ENCODE peak calls at places on chromosome 18, in seven cellular contexts. M is PC-3, A is fibroblast of lung, G is colonic mucosa, T is neural progenitor cell, X is HepG2, D is HCT116. Y is an unnamed sample. For H3K9me3, the result is how much of the 10 kb centered on the place peaks cover.

GRCh38 chr18:616380-616995 is 19.7 kb downstream of the CLUL1 start:
- DNase-seq in M (peak), A (peak), G (no peak), T (peak), X (peak), D (peak), Y (no peak)

GRCh38 chr18:60675801-60676200 is 303.2 kb upstream of the MC4R start:
- DNase-seq in M (peak), A (no peak), G (no peak), T (no peak), X (no peak), D (no peak), Y (no peak)

GRCh38 chr18:623760-624620 is 27.2 kb downstream of the CLUL1 start:
- DNase-seq in M (peak), A (peak), G (peak), T (peak), X (peak), D (peak), Y (peak)

GRCh38 chr18:55405655-55406373 is 182.2 kb downstream of the TCF4 start:
- DNase-seq in M (peak), A (peak), G (peak), T (peak), X (no peak), D (no peak), Y (no peak)

GRCh38 chr18:44586782-44587524 is 93.7 kb upstream of the SETBP1 start:
- DNase-seq in M (no peak), A (no peak), G (no peak), T (no peak), X (no peak), D (no peak), Y (no peak)

GRCh38 chr18:79540161-79540913 is 139.3 kb upstream of the CTDP1 start:
- DNase-seq in M (peak), A (no peak), G (no peak), T (no peak), X (no peak), D (no peak), Y (peak)

GRCh38 chr18:4352746-4353522 is 102.2 kb downstream of the DLGAP1 start:
- DNase-seq in M (no peak), A (no peak), G (no peak), T (peak), X (no peak), D (no peak), Y (peak)

GRCh38 chr18:4544131-4544530 is 89.0 kb upstream of the DLGAP1 start:
- DNase-seq in M (no peak), A (peak), G (no peak), T (no peak), X (no peak), D (no peak), Y (no peak)

GRCh38 chr18:57833441-57834101 is 30.5 kb upstream of the ATP8B1 start:
- DNase-seq in M (peak), A (peak), G (peak), T (peak), X (peak), D (no peak), Y (no peak)

GRCh38 chr18:78733762-78734613 is 245.6 kb upstream of the SALL3 start:
- DNase-seq in M (no peak), A (no peak), G (no peak), T (no peak), X (no peak), D (no peak), Y (peak)

GRCh38 chr18:37536646-37537045 is 29.0 kb downstream of the CELF4 start:
- DNase-seq in M (no peak), A (no peak), G (no peak), T (no peak), X (no peak), D (no peak), Y (no peak)

GRCh38 chr18:46917808-46918600 is 602 bp downstream of the KATNAL2 start:
- DNase-seq in M (peak), A (peak), G (peak), T (peak), X (no peak), D (no peak), Y (peak)

GRCh38 chr18:56246912-56247311 is 391.5 kb downstream of the TXNL1 start:
- DNase-seq in M (no peak), A (no peak), G (no peak), T (no peak), X (no peak), D (no peak), Y (no peak)

GRCh38 chr18:39350916-39351315 is 1785.3 kb upstream of the CELF4 start:
- DNase-seq in M (no peak), A (no peak), G (no peak), T (no peak), X (no peak), D (no peak), Y (no peak)

GRCh38 chr18:6557052-6557451 is 142.3 kb upstream of the L3MBTL4 start:
- DNase-seq in M (no peak), A (no peak), G (no peak), T (peak), X (no peak), D (no peak), Y (peak)

GRCh38 chr18:66564236-66564635 is 39.7 kb downstream of the CDH19 start:
- DNase-seq in M (no peak), A (peak), G (no peak), T (no peak), X (no peak), D (no peak), Y (no peak)

GRCh38 chr18:65751145-65752085 is 603 bp downstream of the CDH7 start:
- DNase-seq in M (no peak), A (peak), G (no peak), T (peak), X (no peak), D (no peak), Y (no peak)

GRCh38 chr18:75438891-75439290 is 11.4 kb upstream of the SMIM21 start:
- DNase-seq in M (no peak), A (peak), G (no peak), T (no peak), X (no peak), D (no peak), Y (no peak)

GRCh38 chr18:79797518-79798345 is at the start of gene KCNG2:
- DNase-seq in M (no peak), A (peak), G (no peak), T (peak), X (no peak), D (no peak), Y (peak)

GRCh38 chr18:21933931-21934765 is 193.6 kb downstream of the MIB1 start:
- DNase-seq in M (no peak), A (no peak), G (no peak), T (peak), X (no peak), D (no peak), Y (peak)

GRCh38 chr18:48326901-48327675 is 82.1 kb downstream of the ZBTB7C start:
- DNase-seq in M (peak), A (peak), G (no peak), T (no peak), X (no peak), D (no peak), Y (no peak)

GRCh38 chr18:47595816-47596501 is 334.5 kb downstream of the SMAD2 start:
- DNase-seq in M (peak), A (no peak), G (peak), T (peak), X (peak), D (peak), Y (peak)

GRCh38 chr18:60445341-60445740 is 72.8 kb upstream of the MC4R start:
- DNase-seq in M (no peak), A (peak), G (no peak), T (no peak), X (no peak), D (no peak), Y (no peak)

GRCh38 chr18:1361931-1362330 is 457.3 kb downstream of the ADCYAP1 start:
- DNase-seq in M (peak), A (no peak), G (no peak), T (no peak), X (no peak), D (no peak), Y (no peak)

GRCh38 chr18:36594621-36595020 is 234.2 kb downstream of the TPGS2 start:
- DNase-seq in M (no peak), A (no peak), G (no peak), T (no peak), X (no peak), D (no peak), Y (peak)

GRCh38 chr18:49094136-49094535 is 143.4 kb upstream of the SMAD7 start:
- DNase-seq in M (no peak), A (peak), G (no peak), T (no peak), X (no peak), D (no peak), Y (no peak)

GRCh38 chr18:41150316-41150715 is 804.7 kb upstream of the PIK3C3 start:
- DNase-seq in M (no peak), A (no peak), G (no peak), T (no peak), X (no peak), D (no peak), Y (no peak)

GRCh38 chr18:12574494-12575185 is 83.3 kb downstream of the SPIRE1 start:
- DNase-seq in M (no peak), A (peak), G (no peak), T (no peak), X (no peak), D (no peak), Y (no peak)

GRCh38 chr18:59055345-59056032 is 84.2 kb upstream of the SEC11C start:
- DNase-seq in M (no peak), A (no peak), G (no peak), T (peak), X (no peak), D (no peak), Y (peak)

GRCh38 chr18:11078491-11078890 is 70.9 kb downstream of the PIEZO2 start:
- DNase-seq in M (no peak), A (peak), G (no peak), T (no peak), X (no peak), D (no peak), Y (no peak)

GRCh38 chr18:23189099-23189498 is 53.8 kb downstream of the CABLES1 start:
- DNase-seq in M (no peak), A (no peak), G (no peak), T (no peak), X (no peak), D (no peak), Y (peak)

GRCh38 chr18:23183356-23184150 is 48.3 kb downstream of the CABLES1 start:
- DNase-seq in M (no peak), A (peak), G (no peak), T (no peak), X (no peak), D (no peak), Y (peak)

GRCh38 chr18:23189768-23190661 is 54.7 kb downstream of the CABLES1 start:
- DNase-seq in M (no peak), A (no peak), G (no peak), T (no peak), X (peak), D (no peak), Y (peak)

GRCh38 chr18:23188391-23188790 is 53.1 kb downstream of the CABLES1 start:
- DNase-seq in M (no peak), A (no peak), G (no peak), T (no peak), X (no peak), D (no peak), Y (peak)

GRCh38 chr18:23186781-23187180 is 51.5 kb downstream of the CABLES1 start:
- DNase-seq in M (no peak), A (no peak), G (no peak), T (no peak), X (no peak), D (no peak), Y (peak)
- H3K9me3 ChIP-seq in M (under half), A (under half), G (under half), T (under half), X (under half), D (under half), Y (under half)

GRCh38 chr18:63142502-63143045 is 177.0 kb downstream of the BCL2 start:
- DNase-seq in M (no peak), A (no peak), G (no peak), T (no peak), X (no peak), D (no peak), Y (no peak)
- H3K9ac ChIP-seq in M (no peak), A (no peak), G (no peak), T (no peak), X (no peak), D (no peak), Y (no peak)

DNA sequence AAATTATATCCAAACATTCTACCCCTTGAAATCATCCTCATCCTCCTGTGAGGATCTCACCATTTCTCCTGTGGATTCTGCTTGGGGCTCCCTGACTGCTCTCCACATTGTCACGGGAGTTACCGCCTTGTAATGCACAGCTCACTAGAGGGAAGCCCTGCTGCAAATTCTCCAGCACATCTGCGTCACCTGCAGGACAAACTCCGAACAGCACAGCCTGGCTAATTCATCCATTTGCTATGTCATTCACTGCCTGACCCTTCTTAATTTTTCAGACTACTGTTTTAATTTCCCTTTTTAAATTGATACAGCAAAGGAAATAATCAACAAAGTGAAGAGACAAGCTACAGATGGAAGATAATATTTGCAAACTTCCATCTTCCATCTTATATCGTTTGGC is 627.4 kb downstream of the FBXO15 start:
- DNase-seq in M (no peak), A (no peak), G (no peak), T (peak), X (peak), D (no peak), Y (peak)
- TF ChIP-seq CTCF in M (peak), A (no peak), G (no peak), T (peak), X (peak), D (no peak), Y (peak)

DNA sequence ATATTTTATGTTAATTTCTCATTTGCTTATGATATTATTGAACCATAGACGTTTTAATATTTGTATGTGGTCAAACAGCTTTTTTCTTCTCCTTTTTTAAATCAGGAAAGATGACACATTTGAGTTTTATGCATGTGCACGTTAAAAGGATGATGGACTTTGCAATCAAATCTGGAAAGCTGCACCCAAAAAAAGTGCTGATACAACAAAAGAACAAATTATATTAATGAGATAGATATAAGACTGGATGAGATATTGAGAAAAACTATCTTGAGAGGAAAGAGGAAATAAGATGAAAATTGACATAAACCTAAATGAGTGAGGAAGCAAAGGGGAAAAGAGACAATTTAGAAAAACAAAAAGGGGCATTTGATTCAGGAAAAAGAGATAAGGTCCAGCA is 96.4 kb upstream of the CBLN2 start:
- DNase-seq in M (no peak), A (no peak), G (no peak), T (no peak), X (no peak), D (no peak), Y (no peak)
- H3K9me3 ChIP-seq in M (under half), A (under half), G (under half), T (under half), X (under half), D (under half), Y (under half)

GRCh38 chr18:30350263-30350662 is 692.3 kb downstream of the DSC3 start:
- DNase-seq in M (no peak), A (no peak), G (no peak), T (no peak), X (no peak), D (no peak), Y (no peak)
- H3K9ac ChIP-seq in M (no peak), A (no peak), G (no peak), T (no peak), X (no peak), D (no peak), Y (no peak)

DNA sequence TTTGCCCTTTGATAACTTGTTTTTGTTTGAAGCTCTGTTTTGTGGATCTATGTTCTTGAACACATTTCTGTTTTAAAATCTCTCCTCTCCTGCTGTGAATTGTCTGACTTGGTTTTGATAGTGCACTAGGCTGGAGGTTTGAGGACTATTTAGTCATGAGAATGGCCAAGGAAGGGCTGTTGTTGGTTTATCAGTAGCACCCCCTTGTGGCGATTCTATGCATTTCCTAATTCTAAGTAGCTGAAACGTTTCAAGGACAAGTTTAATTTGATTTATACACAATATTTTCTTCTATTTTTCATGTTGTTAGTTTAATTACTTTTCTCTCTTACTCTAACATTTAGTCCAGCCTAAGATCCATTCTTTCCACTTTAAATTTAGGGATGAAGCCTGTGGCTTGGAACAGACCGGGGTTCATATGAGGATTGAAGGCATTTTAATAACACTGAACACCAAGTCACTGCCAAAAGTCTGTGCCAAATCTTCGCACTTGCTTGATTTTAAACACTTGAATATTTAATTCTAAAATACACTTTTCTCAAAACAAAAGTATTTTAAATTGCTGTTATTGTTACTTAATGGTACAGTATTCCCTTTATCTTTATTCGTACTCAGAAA is 166.0 kb downstream of the SOCS6 start:
- DNase-seq in M (peak), A (peak), G (peak), T (peak), X (peak), D (peak), Y (no peak)
- TF ChIP-seq CTCF in M (peak), A (peak), G (peak), T (peak), X (peak), D (peak), Y (peak)

GRCh38 chr18:35306588-35307250 is 16.7 kb upstream of the ZSCAN30 start:
- DNase-seq in M (no peak), A (no peak), G (no peak), T (no peak), X (no peak), D (no peak), Y (no peak)

GRCh38 chr18:35303610-35304009 is 13.6 kb upstream of the ZSCAN30 start:
- DNase-seq in M (no peak), A (no peak), G (no peak), T (no peak), X (no peak), D (no peak), Y (no peak)
- H3K9me3 ChIP-seq in M (under half), A (under half), G (under half), T (half or more), X (half or more), D (under half), Y (half or more)

GRCh38 chr18:3014501-3015202 is 1.7 kb upstream of the LPIN2 start:
- DNase-seq in M (no peak), A (no peak), G (no peak), T (no peak), X (no peak), D (no peak), Y (no peak)
- H3K9ac ChIP-seq in M (no peak), A (no peak), G (no peak), T (no peak), X (peak), D (peak), Y (no peak)

DNA sequence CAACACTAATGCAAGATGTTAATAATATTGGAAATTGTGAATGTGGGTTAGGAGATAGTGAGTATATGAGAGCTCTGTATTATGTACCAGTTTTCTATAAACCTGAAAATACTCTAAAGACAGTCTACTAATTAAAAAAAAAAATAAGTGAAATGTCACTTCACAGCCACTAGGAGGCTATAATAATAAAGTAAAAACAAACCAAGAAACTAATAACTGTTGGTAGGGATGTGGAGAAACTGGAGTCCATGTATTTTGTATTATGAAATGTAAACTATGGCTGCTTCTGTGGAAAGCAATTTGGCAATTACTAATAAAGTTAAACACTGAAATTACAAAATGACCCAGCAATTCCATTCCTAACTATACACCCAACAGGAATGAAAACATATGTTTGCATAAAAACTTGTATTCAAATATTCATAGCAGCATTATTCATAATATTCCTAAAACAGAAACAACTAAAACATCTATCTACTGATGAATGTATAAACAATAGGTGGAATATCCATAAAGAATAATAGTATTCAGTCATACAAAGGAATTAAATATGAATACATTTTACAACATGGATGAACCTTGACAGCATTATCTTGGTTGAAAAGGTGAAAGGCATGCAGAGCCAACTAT is 36.2 kb downstream of the CCDC178 start:
- DNase-seq in M (no peak), A (no peak), G (no peak), T (no peak), X (no peak), D (no peak), Y (no peak)
- TF ChIP-seq CTCF in M (peak), A (no peak), G (peak), T (peak), X (no peak), D (no peak), Y (peak)

DNA sequence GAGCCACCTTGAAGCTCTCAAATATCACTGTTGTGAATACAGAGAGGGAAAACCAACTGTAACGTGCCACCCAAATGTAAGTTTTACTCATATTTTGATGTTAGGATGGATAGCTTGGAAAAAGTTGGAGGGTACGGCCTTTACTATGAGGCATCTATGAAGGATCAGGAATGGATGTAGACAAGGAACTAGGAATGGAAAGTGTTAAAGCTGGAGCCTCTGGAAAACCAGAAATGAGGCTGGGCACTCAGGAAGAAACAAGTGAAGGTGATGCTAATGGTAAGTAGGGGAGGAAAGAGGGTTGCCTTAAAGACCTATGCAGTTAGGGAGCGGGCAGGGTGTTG is 204 bp downstream of the TXNDC2 start:
- DNase-seq in M (no peak), A (no peak), G (no peak), T (no peak), X (no peak), D (no peak), Y (no peak)
- H3K9me3 ChIP-seq in M (under half), A (under half), G (under half), T (under half), X (under half), D (under half), Y (under half)

Y was measured in endodermal cell.